ENCODE peak calls at places on chromosomes 2 and 18, in four cellular contexts. One of them, this sample, is unnamed.

GRCh38 chr2:102240640-102241370 is 54.0 kb downstream of the IL1RL2 start:
- DNase-seq in IMR-90: peak
- DNase-seq in H1: peak
- DNase-seq in H9: peak
- DNase-seq in this sample: peak

GRCh38 chr2:7905756-7906155 is 776.1 kb upstream of the ID2 start:
- DNase-seq in H1: no peak
- DNase-seq in IMR-90: no peak
- DNase-seq in H9: no peak
- DNase-seq in this sample: no peak

GRCh38 chr2:185802926-185803325 is 64.3 kb downstream of the FSIP2 start:
- DNase-seq in IMR-90: no peak
- DNase-seq in H9: no peak
- DNase-seq in H1: no peak
- DNase-seq in this sample: no peak

GRCh38 chr2:69685321-69686048 is 41.9 kb upstream of the AAK1 start:
- DNase-seq in IMR-90: peak
- DNase-seq in H9: no peak
- DNase-seq in H1: no peak
- DNase-seq in this sample: no peak

GRCh38 chr2:185475868-185476267 is 262.7 kb upstream of the FSIP2 start:
- DNase-seq in H9: no peak
- DNase-seq in H1: no peak
- DNase-seq in IMR-90: no peak
- DNase-seq in this sample: peak

GRCh38 chr2:226426292-226426736 is 373.3 kb downstream of the IRS1 start:
- DNase-seq in H1: no peak
- DNase-seq in H9: no peak
- DNase-seq in IMR-90: peak
- DNase-seq in this sample: no peak

GRCh38 chr18:68623342-68623741 is 91.6 kb downstream of the TMX3 start:
- DNase-seq in IMR-90: peak
- DNase-seq in H9: peak
- DNase-seq in H1: peak
- DNase-seq in this sample: peak

GRCh38 chr2:171754254-171754939 is 67.1 kb downstream of the DYNC1I2 start:
- DNase-seq in H9: no peak
- DNase-seq in H1: no peak
- DNase-seq in IMR-90: peak
- DNase-seq in this sample: no peak

GRCh38 chr2:73075477-73076373 is 4.2 kb upstream of the SFXN5 start:
- DNase-seq in H9: no peak
- DNase-seq in IMR-90: peak
- DNase-seq in H1: no peak
- DNase-seq in this sample: no peak

GRCh38 chr18:35464731-35465728 is 32.7 kb downstream of the INO80C start:
- DNase-seq in H9: no peak
- DNase-seq in H1: no peak
- DNase-seq in IMR-90: no peak
- DNase-seq in this sample: no peak

GRCh38 chr2:58428553-58429284 is 187.6 kb upstream of the FANCL start:
- DNase-seq in H1: peak
- DNase-seq in IMR-90: no peak
- DNase-seq in H9: peak
- DNase-seq in this sample: peak

GRCh38 chr2:98759338-98759737 is 28.4 kb upstream of the MGAT4A start:
- DNase-seq in IMR-90: no peak
- DNase-seq in H1: no peak
- DNase-seq in H9: no peak
- DNase-seq in this sample: no peak

GRCh38 chr18:44594779-44595467 is 85.8 kb upstream of the SETBP1 start:
- DNase-seq in H1: no peak
- DNase-seq in H9: no peak
- DNase-seq in IMR-90: peak
- DNase-seq in this sample: peak

GRCh38 chr2:149169653-149170052 is 131.2 kb downstream of the LYPD6B start:
- DNase-seq in H1: no peak
- DNase-seq in H9: no peak
- DNase-seq in IMR-90: no peak
- DNase-seq in this sample: peak

GRCh38 chr2:60479226-60480088 is 74.0 kb downstream of the BCL11A start:
- DNase-seq in IMR-90: no peak
- DNase-seq in H9: no peak
- DNase-seq in H1: no peak
- DNase-seq in this sample: no peak

GRCh38 chr18:37124511-37124910 is 295.6 kb downstream of the KIAA1328 start:
- DNase-seq in H9: no peak
- DNase-seq in H1: no peak
- DNase-seq in IMR-90: no peak
- DNase-seq in this sample: no peak

GRCh38 chr2:163157411-163157810 is 318.8 kb upstream of the KCNH7 start:
- DNase-seq in IMR-90: peak
- DNase-seq in H1: no peak
- DNase-seq in H9: no peak
- DNase-seq in this sample: no peak

GRCh38 chr2:231030725-231031124 is 6.6 kb upstream of the C2orf72 start:
- DNase-seq in IMR-90: no peak
- DNase-seq in H9: no peak
- DNase-seq in H1: no peak
- DNase-seq in this sample: no peak

GRCh38 chr2:142796161-142796560 is 81.3 kb upstream of the KYNU start:
- DNase-seq in IMR-90: no peak
- DNase-seq in H9: no peak
- DNase-seq in H1: no peak
- DNase-seq in this sample: peak

GRCh38 chr2:120607996-120608395 is 127.7 kb upstream of the GLI2 start:
- DNase-seq in IMR-90: no peak
- DNase-seq in H1: no peak
- DNase-seq in H9: no peak
- DNase-seq in this sample: no peak

GRCh38 chr2:45651415-45652089 is at the start of gene PRKCE:
- DNase-seq in IMR-90: no peak
- DNase-seq in H1: no peak
- DNase-seq in H9: peak
- DNase-seq in this sample: no peak

GRCh38 chr2:109470121-109470921 is 143.4 kb downstream of the SEPTIN10 start:
- DNase-seq in H1: no peak
- DNase-seq in IMR-90: peak
- DNase-seq in H9: no peak
- DNase-seq in this sample: peak

GRCh38 chr2:194090251-194090905 is 1566.6 kb upstream of the SLC39A10 start:
- DNase-seq in H9: no peak
- DNase-seq in IMR-90: no peak
- DNase-seq in H1: no peak
- DNase-seq in this sample: no peak

GRCh38 chr2:221570321-221571107 is 1.6 kb downstream of the EPHA4 start:
- DNase-seq in H1: no peak
- DNase-seq in H9: peak
- DNase-seq in IMR-90: peak
- DNase-seq in this sample: peak

GRCh38 chr18:59691996-59692395 is 5.2 kb downstream of the CCBE1 start:
- DNase-seq in H1: no peak
- DNase-seq in IMR-90: peak
- DNase-seq in H9: no peak
- DNase-seq in this sample: no peak

GRCh38 chr2:18066894-18067293 is 188.4 kb downstream of the KCNS3 start:
- DNase-seq in H1: no peak
- DNase-seq in IMR-90: no peak
- DNase-seq in H9: peak
- DNase-seq in this sample: peak

GRCh38 chr2:88692187-88692586 is 714 bp downstream of the RPIA start:
- DNase-seq in H1: no peak
- DNase-seq in H9: peak
- DNase-seq in IMR-90: peak
- DNase-seq in this sample: peak

GRCh38 chr2:25373269-25373981 is 31.7 kb upstream of the DNMT3A start:
- DNase-seq in H1: no peak
- DNase-seq in H9: peak
- DNase-seq in IMR-90: no peak
- DNase-seq in this sample: no peak

GRCh38 chr2:235514627-235515363 is 21.0 kb downstream of the AGAP1 start:
- DNase-seq in IMR-90: no peak
- DNase-seq in H1: no peak
- DNase-seq in H9: peak
- DNase-seq in this sample: peak
- H3K9ac ChIP-seq in IMR-90: no peak
- H3K9ac ChIP-seq in H1: no peak
- H3K9ac ChIP-seq in H9: no peak
- H3K9ac ChIP-seq in this sample: no peak

GRCh38 chr2:110872521-110872920 is 140.1 kb downstream of the ACOXL start:
- DNase-seq in H9: no peak
- DNase-seq in H1: no peak
- DNase-seq in IMR-90: no peak
- DNase-seq in this sample: no peak

GRCh38 chr2:110871637-110872036 is 139.3 kb downstream of the ACOXL start:
- DNase-seq in IMR-90: no peak
- DNase-seq in H9: no peak
- DNase-seq in H1: no peak
- DNase-seq in this sample: no peak

GRCh38 chr2:110873597-110874525 is 141.5 kb downstream of the ACOXL start:
- DNase-seq in IMR-90: no peak
- DNase-seq in H9: no peak
- DNase-seq in H1: no peak
- DNase-seq in this sample: no peak

GRCh38 chr2:110874565-110875383 is 142.4 kb downstream of the ACOXL start:
- DNase-seq in H1: no peak
- DNase-seq in IMR-90: no peak
- DNase-seq in H9: no peak
- DNase-seq in this sample: no peak

GRCh38 chr2:110873056-110873502 is 140.7 kb downstream of the ACOXL start:
- DNase-seq in H9: no peak
- DNase-seq in IMR-90: no peak
- DNase-seq in H1: no peak
- DNase-seq in this sample: no peak
- H2BK15ac ChIP-seq in H9: no peak
- H2BK15ac ChIP-seq in IMR-90: no peak
- H2BK15ac ChIP-seq in H1: no peak
- H2BK15ac ChIP-seq in this sample: no peak

GRCh38 chr2:217941339-217941738 is 61.5 kb downstream of the TNS1 start:
- DNase-seq in H1: no peak
- DNase-seq in IMR-90: no peak
- DNase-seq in H9: no peak
- DNase-seq in this sample: no peak
- H3K9ac ChIP-seq in H1: no peak
- H3K9ac ChIP-seq in IMR-90: no peak
- H3K9ac ChIP-seq in H9: no peak
- H3K9ac ChIP-seq in this sample: no peak

GRCh38 chr2:32900246-32901000 is 46.3 kb upstream of the LTBP1 start:
- DNase-seq in H1: no peak
- DNase-seq in IMR-90: no peak
- DNase-seq in H9: no peak
- DNase-seq in this sample: no peak
- H2BK15ac ChIP-seq in H1: no peak
- H2BK15ac ChIP-seq in IMR-90: no peak
- H2BK15ac ChIP-seq in H9: no peak
- H2BK15ac ChIP-seq in this sample: no peak

DNA sequence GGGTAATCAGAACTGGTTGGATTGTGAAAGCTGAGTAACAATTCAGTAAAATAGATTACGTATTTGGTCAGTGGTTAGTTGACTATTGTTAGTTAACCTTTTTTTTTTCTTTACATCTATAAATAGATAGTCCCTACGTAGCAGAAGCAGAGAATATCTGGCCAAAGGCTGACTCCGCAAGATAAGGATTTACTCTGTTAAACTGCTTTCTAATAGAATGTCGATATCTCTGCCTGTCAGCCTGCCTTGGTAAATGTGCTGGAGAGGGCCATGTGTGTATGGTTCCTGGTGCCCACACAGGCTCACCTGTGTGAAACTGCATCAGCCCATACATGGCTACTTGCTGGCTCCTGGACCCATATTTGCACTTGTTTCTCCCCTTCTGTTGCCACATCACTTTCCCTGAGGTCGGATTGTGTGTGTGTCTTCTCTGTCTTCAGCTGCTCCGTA is 94.4 kb downstream of the CRIM1 start:
- DNase-seq in H9: no peak
- DNase-seq in IMR-90: peak
- DNase-seq in H1: no peak
- DNase-seq in this sample: no peak
- H3K9ac ChIP-seq in H9: no peak
- H3K9ac ChIP-seq in IMR-90: peak
- H3K9ac ChIP-seq in H1: no peak
- H3K9ac ChIP-seq in this sample: no peak

DNA sequence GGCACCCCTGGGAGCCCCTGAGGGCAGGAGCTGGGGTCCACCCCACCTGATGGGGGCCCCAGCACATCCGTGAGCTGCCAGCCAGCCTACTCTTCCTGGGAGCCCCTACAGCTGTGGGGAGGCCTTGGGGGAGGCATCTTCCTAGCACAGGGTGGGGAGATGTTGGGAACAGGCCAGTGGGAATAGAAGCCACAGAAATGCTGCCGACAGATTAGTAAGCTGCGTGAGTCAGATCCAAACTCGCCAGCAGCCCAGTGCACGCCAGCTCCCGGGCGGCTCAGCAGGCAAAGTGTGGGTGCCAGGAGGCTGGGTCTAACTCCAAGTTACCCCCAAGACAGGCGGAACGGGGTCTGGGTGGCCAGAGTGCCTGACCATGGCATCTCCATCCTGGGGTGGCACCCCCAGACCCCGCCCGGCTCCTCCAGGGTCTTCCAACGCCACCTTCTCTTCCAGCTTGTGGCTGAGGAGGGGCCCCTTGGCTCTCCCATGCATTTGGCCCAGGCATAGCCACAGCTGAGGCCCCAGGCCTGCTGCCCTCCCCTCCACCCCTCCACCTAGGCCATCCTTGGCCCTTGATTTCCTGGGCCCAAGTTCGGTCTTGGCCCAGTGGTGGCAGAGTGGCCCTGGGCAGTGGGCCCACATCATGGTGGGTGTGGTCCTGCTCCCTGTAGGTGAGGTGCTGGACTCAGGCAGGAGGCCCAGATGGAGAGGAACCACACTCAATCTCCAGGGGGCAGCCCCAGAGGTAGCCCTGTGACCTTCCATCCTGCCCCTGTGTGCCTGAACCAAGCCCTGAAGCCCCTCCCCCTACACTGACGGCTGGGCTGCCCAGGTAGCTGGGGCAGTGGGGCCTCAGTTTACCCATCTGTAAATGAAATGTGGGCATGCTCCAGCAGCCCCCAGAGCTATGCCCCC is 15.4 kb downstream of the CROCC2 start:
- DNase-seq in IMR-90: peak
- DNase-seq in H1: no peak
- DNase-seq in H9: peak
- DNase-seq in this sample: no peak
- H2BK15ac ChIP-seq in IMR-90: peak
- H2BK15ac ChIP-seq in H1: no peak
- H2BK15ac ChIP-seq in H9: no peak
- H2BK15ac ChIP-seq in this sample: no peak

DNA sequence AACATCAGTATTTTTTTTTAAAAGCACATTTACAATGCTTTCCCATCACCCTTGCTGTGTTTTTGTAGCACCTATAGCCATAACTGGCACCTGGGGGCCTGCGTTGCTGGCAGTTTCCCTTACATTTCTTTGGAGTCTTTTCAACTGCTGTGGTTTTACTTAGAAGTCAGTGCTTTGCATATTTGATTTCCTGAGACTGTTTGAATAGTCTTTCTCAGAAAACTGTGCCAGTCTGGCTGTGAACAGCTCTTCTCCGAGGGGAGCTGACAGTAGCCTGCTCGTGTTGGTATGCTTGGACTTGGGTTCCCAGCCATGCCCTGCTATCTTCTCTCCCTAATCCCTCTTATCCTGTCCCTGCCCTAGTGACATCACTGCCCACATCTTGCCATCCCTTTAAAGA is 81.5 kb downstream of the DPP4 start:
- DNase-seq in H9: no peak
- DNase-seq in IMR-90: no peak
- DNase-seq in H1: no peak
- DNase-seq in this sample: peak
- H3K9ac ChIP-seq in H9: no peak
- H3K9ac ChIP-seq in IMR-90: no peak
- H3K9ac ChIP-seq in H1: no peak
- H3K9ac ChIP-seq in this sample: no peak